ENCODE peak calls at places on chromosomes 4 and X, in five cellular contexts. Z is stomach, A is transverse colon, F is sigmoid colon, I is HepG2. S is an unnamed sample.

GRCh38 chr4:18508801-18509200 is 487.2 kb upstream of the LCORL start:
- DNase-seq in Z (no peak), A (no peak), F (no peak), I (no peak), S (no peak)

GRCh38 chrX:2484232-2484631 is 16.5 kb downstream of the DHRSX start:
- DNase-seq in Z (no peak), A (no peak), F (no peak), I (no peak), S (no peak)

GRCh38 chrX:3514996-3515395 is 168.5 kb upstream of the MXRA5 start:
- DNase-seq in Z (no peak), A (no peak), F (no peak), I (no peak), S (no peak)

GRCh38 chr4:165926307-165926706 is 53.3 kb downstream of the TLL1 start:
- DNase-seq in Z (no peak), A (no peak), F (no peak), I (no peak), S (no peak)

GRCh38 chrX:150870487-150871340 is 27.8 kb downstream of the CD99L2 start:
- DNase-seq in Z (no peak), A (no peak), F (no peak), I (no peak), S (no peak)

GRCh38 chr4:125104616-125105015 is 210.1 kb upstream of the FAT4 start:
- DNase-seq in Z (no peak), A (no peak), F (no peak), I (no peak), S (no peak)

GRCh38 chrX:114959729-114960128 is 57.7 kb downstream of the IL13RA2 start:
- DNase-seq in Z (no peak), A (no peak), F (no peak), I (no peak), S (no peak)

GRCh38 chr4:114694770-114695169 is 96.2 kb downstream of the UGT8 start:
- DNase-seq in Z (no peak), A (no peak), F (no peak), I (peak; percentile 12), S (no peak)

GRCh38 chr4:40238700-40239548 is 42.1 kb downstream of the RHOH start:
- DNase-seq in Z (no peak), A (peak; percentile 22), F (no peak), I (no peak), S (no peak)

GRCh38 chr4:72567821-72568620 is 1.0 kb downstream of the ADAMTS3 start:
- DNase-seq in Z (peak; percentile 40), A (peak; percentile 32), F (peak; percentile 87), I (peak; percentile 3), S (peak; percentile 21)

GRCh38 chr4:152462715-152463114 is 73.2 kb downstream of the FBXW7 start:
- DNase-seq in Z (no peak), A (no peak), F (no peak), I (no peak), S (no peak)

GRCh38 chr4:84856468-84856867 is 110.0 kb downstream of the WDFY3 start:
- DNase-seq in Z (no peak), A (no peak), F (no peak), I (no peak), S (no peak)

GRCh38 chr4:74583066-74583700 is 138.2 kb downstream of the AREG start:
- DNase-seq in Z (no peak), A (no peak), F (no peak), I (no peak), S (no peak)

GRCh38 chrX:135737361-135738071 is 24.1 kb downstream of the CT45A1 start:
- DNase-seq in Z (no peak), A (no peak), F (no peak), I (no peak), S (no peak)

GRCh38 chrX:30935985-30936384 is 46.9 kb upstream of the TAB3 start:
- DNase-seq in Z (peak; percentile 38), A (peak; percentile 27), F (no peak), I (peak; percentile 45), S (no peak)

GRCh38 chr4:12409507-12410190 is 981.0 kb upstream of the HS3ST1 start:
- DNase-seq in Z (no peak), A (no peak), F (no peak), I (no peak), S (no peak)

GRCh38 chrX:22652596-22652995 is 347.2 kb upstream of the DDX53 start:
- DNase-seq in Z (no peak), A (peak; percentile 12), F (no peak), I (peak; percentile 8), S (no peak)

GRCh38 chr4:24643774-24644520 is 59.6 kb upstream of the DHX15 start:
- DNase-seq in Z (no peak), A (no peak), F (no peak), I (no peak), S (no peak)

GRCh38 chrX:27619459-27619858 is 29.3 kb downstream of the DCAF8L2 start:
- DNase-seq in Z (no peak), A (no peak), F (no peak), I (no peak), S (no peak)

GRCh38 chrX:22135994-22136684 is 104.0 kb downstream of the PHEX start:
- DNase-seq in Z (no peak), A (no peak), F (no peak), I (peak; percentile 11), S (peak; percentile 67)

GRCh38 chr4:86594559-86595425 is 677 bp downstream of the PTPN13 start:
- DNase-seq in Z (peak; percentile 32), A (peak; percentile 23), F (peak; percentile 69), I (no peak), S (peak; percentile 44)
- TF ChIP-seq EP300 in Z (no peak), A (no peak), F (no peak), I (no peak), S (peak; percentile 43)

DNA sequence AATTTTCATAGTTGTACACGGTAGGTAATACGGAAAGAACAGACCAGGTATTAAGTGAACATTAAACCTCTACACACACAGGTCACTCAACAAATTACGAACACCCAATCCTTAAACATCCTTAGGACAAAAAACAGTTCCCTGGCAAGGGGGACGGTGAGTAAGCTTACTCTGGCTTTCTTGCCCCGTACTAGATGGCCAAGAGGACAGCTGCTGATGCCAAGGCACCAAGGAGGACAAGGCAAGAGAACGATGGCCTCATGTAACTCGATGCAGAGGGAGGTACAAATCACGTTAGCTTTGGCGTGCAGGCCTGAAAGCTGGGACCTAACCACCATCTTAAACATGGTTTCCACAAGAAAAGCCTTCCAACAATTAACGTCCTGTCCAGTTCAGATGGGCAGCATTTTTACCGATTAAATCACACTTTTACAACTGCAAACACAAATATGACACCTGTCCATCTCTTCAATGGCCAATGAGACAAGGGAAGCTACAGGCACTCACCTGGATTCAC is 23.7 kb downstream of the FAT1 start:
- DNase-seq in Z (no peak), A (no peak), F (no peak), I (no peak), S (no peak)
- H3K4me1 ChIP-seq in Z (peaks cover 25% of the 10 kb centered on the region), A (peaks cover 43% of the 10 kb centered on the region), F (peaks cover 73% of the 10 kb centered on the region), I (peaks cover 90% of the 10 kb centered on the region), S (peaks cover 63% of the 10 kb centered on the region)

GRCh38 chr4:147740176-147740575 is 8.3 kb downstream of the ARHGAP10 start:
- DNase-seq in Z (no peak), A (no peak), F (no peak), I (no peak), S (no peak)

GRCh38 chr4:147737623-147738022 is 5.7 kb downstream of the ARHGAP10 start:
- DNase-seq in Z (no peak), A (no peak), F (no peak), I (no peak), S (no peak)

GRCh38 chr4:147736458-147736857 is 4.6 kb downstream of the ARHGAP10 start:
- DNase-seq in Z (no peak), A (no peak), F (no peak), I (no peak), S (no peak)

GRCh38 chr4:147739239-147739823 is 7.4 kb downstream of the ARHGAP10 start:
- DNase-seq in Z (no peak), A (no peak), F (no peak), I (no peak), S (no peak)

GRCh38 chr4:147741190-147741788 is 9.4 kb downstream of the ARHGAP10 start:
- DNase-seq in Z (no peak), A (no peak), F (no peak), I (no peak), S (no peak)
- TF ChIP-seq CTCF in Z (no peak), A (no peak), F (no peak), I (no peak), S (no peak)

GRCh38 chr4:176222149-176222548 is 26.8 kb upstream of the SPATA4 start:
- DNase-seq in Z (no peak), A (no peak), F (no peak), I (no peak), S (no peak)
- TF ChIP-seq EP300 in Z (no peak), A (no peak), F (no peak), I (no peak), S (no peak)

GRCh38 chrX:49250066-49250465 is 14.4 kb downstream of the FOXP3 start:
- DNase-seq in Z (no peak), A (no peak), F (no peak), I (no peak), S (no peak)
- H3K4me1 ChIP-seq in Z (no peaks in the 10 kb centered on the region), A (no peaks in the 10 kb centered on the region), F (no peaks in the 10 kb centered on the region), I (no peaks in the 10 kb centered on the region), S (no peaks in the 10 kb centered on the region)

GRCh38 chr4:126691797-126692196 is 941.0 kb upstream of the INTU start:
- DNase-seq in Z (no peak), A (no peak), F (no peak), I (no peak), S (no peak)
- TF ChIP-seq CTCF in Z (no peak), A (no peak), F (no peak), I (no peak), S (no peak)

GRCh38 chrX:20431486-20431885 is 164.8 kb upstream of the RPS6KA3 start:
- DNase-seq in Z (no peak), A (no peak), F (no peak), I (peak; percentile 31), S (no peak)
- TF ChIP-seq EP300 in Z (no peak), A (no peak), F (no peak), I (no peak), S (no peak)

GRCh38 chr4:48271626-48272025 is 2.0 kb upstream of the TEC start:
- DNase-seq in Z (no peak), A (no peak), F (no peak), I (no peak), S (no peak)
- H3K4me1 ChIP-seq in Z (peaks cover 18% of the 10 kb centered on the region), A (peaks cover 4% of the 10 kb centered on the region), F (peaks cover 9% of the 10 kb centered on the region), I (peaks cover 13% of the 10 kb centered on the region), S (no peaks in the 10 kb centered on the region)

DNA sequence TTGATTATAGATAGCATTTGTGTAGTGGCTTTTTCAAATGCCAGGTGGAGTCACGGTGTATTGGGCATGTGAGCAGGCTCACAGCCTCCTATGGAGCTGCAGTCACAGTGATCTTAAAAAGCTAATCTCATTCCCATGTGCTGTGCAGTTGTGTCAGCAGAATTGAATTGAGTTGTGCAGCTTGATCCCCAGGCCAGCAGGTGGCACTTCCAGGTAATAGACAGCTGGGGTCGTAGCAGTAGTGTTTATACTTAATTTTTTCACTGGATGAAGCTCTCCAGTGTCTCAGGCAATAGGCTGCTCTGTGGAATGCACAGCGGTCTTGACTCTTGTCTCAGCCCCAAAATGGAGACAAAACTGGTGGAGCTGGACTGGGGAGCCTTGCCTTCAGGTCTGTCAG is 1028.1 kb downstream of the SH3BGRL start:
- DNase-seq in Z (no peak), A (no peak), F (no peak), I (no peak), S (no peak)
- TF ChIP-seq CTCF in Z (no peak), A (no peak), F (no peak), I (no peak), S (no peak)